ENCODE peak calls at places on chromosomes 6 and 20, in six cellular contexts. M, Y, R, Z, W and I are unnamed samples. For H3K4me1, the result is how much of the 10 kb centered on the place peaks cover.

GRCh38 chr6:48068326-48069191 is 42.4 kb downstream of the PTCHD4 start:
- DNase-seq in R (peak), Y (peak), Z (no peak), M (no peak), W (no peak), I (no peak)

GRCh38 chr6:113599444-113599843 is 257.7 kb upstream of the MARCKS start:
- DNase-seq in R (no peak), Z (no peak), Y (no peak), M (peak), W (no peak), I (no peak)

GRCh38 chr20:50192364-50193168 is 1.9 kb downstream of the CEBPB start:
- DNase-seq in M (peak), W (peak), Y (peak), Z (peak), R (no peak), I (peak)

GRCh38 chr6:151403919-151404308 is 12.6 kb upstream of the ZBTB2 start:
- DNase-seq in Z (no peak), M (no peak), W (no peak), Y (no peak), R (no peak), I (no peak)

GRCh38 chr6:97726378-97726777 is 443.4 kb upstream of the MMS22L start:
- DNase-seq in Y (no peak), W (no peak), R (peak), Z (no peak), M (no peak), I (peak)

GRCh38 chr6:91633374-91634184 is 1046.7 kb upstream of the MAP3K7 start:
- DNase-seq in R (no peak), Y (no peak), W (no peak), M (no peak), Z (no peak), I (no peak)

GRCh38 chr6:152596706-152597105 is 40.5 kb downstream of the SYNE1 start:
- DNase-seq in M (no peak), R (no peak), Z (no peak), W (no peak), Y (no peak), I (no peak)

GRCh38 chr6:147941143-147941542 is 401.5 kb upstream of the SASH1 start:
- DNase-seq in W (no peak), M (peak), Z (no peak), R (no peak), Y (no peak), I (no peak)

GRCh38 chr6:169312658-169313346 is 59.2 kb upstream of the THBS2 start:
- DNase-seq in Y (no peak), R (no peak), M (peak), W (no peak), Z (no peak), I (no peak)

GRCh38 chr6:156866181-156866862 is 89.1 kb downstream of the ARID1B start:
- DNase-seq in R (no peak), Z (no peak), Y (no peak), M (peak), W (no peak), I (no peak)

GRCh38 chr6:71124340-71124739 is 164.3 kb upstream of the OGFRL1 start:
- DNase-seq in W (no peak), Z (no peak), Y (no peak), R (no peak), M (no peak), I (no peak)

GRCh38 chr6:67683960-67684359 is 951.1 kb upstream of the ADGRB3 start:
- DNase-seq in W (no peak), Y (no peak), M (peak), Z (no peak), R (no peak), I (no peak)

GRCh38 chr20:13554076-13554475 is 84.7 kb downstream of the TASP1 start:
- DNase-seq in M (peak), W (no peak), Y (no peak), Z (no peak), R (no peak), I (no peak)

GRCh38 chr20:11697055-11697454 is 220.6 kb upstream of the BTBD3 start:
- DNase-seq in R (no peak), W (no peak), M (no peak), Y (no peak), Z (no peak), I (no peak)

GRCh38 chr20:60271597-60271996 is 313.4 kb downstream of the CDH26 start:
- DNase-seq in Z (no peak), R (no peak), W (no peak), Y (no peak), M (no peak), I (no peak)

GRCh38 chr6:11434565-11435326 is 102.8 kb upstream of the TMEM170B start:
- DNase-seq in Y (peak), Z (no peak), W (peak), M (peak), R (no peak), I (no peak)

GRCh38 chr20:44208165-44208564 is 2.4 kb downstream of the OSER1 start:
- DNase-seq in W (no peak), R (no peak), Z (no peak), Y (no peak), M (no peak), I (no peak)
- H3K4me1 ChIP-seq in W (under half), R (under half), Z (half or more), Y (half or more), M (under half), I (under half)

GRCh38 chr6:116512155-116512559 is 718 bp downstream of the CALHM5 start:
- DNase-seq in W (no peak), M (peak), R (no peak), Z (no peak), Y (no peak), I (no peak)

GRCh38 chr6:116512709-116513108 is 1.3 kb downstream of the CALHM5 start:
- DNase-seq in R (no peak), Z (no peak), M (no peak), Y (no peak), W (no peak), I (no peak)

GRCh38 chr6:116511424-116512131 is at the start of gene CALHM5:
- DNase-seq in Z (peak), M (peak), W (peak), R (no peak), Y (no peak), I (peak)

GRCh38 chr6:116514103-116514502 is 2.7 kb downstream of the CALHM5 start:
- DNase-seq in Y (no peak), R (no peak), M (no peak), Z (no peak), W (no peak), I (no peak)

DNA sequence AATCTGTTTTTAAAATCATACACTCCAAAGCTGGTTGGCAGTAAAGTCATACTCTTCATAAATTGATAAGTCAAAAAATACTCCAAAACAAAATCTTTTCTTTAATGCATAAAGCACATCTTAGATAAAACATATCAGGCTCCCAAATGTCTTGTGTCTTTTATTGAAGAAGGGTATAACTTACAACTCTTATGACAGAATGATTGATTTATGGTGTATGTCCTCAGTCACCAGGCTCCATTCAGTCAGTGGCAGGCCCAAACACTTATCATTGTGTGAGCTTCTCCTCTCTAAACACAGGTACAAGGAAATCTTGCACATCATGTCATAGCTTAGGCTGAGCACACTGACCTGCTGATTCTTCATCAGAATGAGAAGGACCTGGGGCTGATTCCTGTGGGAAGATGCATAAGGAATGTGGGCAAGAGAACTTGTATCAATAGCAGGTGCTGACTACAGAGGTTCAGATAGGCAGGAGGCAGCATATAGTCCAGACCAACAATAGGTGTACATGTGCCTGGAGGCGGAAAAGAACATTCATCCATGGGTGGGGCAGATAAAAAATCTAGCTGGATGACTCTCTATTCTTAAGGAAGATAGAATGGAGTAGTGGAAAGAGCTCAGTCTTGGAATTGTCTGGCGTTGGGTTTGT is 1.9 kb downstream of the CALHM5 start:
- DNase-seq in Y (no peak), R (no peak), W (no peak), M (no peak), Z (no peak), I (no peak)
- H3K4me3 ChIP-seq in Y (peak), R (no peak), W (no peak), M (no peak), Z (no peak), I (no peak)

GRCh38 chr6:37371158-37372083 is 17.6 kb downstream of the RNF8 start:
- DNase-seq in R (no peak), M (peak), W (peak), Y (no peak), Z (no peak), I (no peak)

GRCh38 chr6:37376078-37376743 is 22.4 kb downstream of the RNF8 start:
- DNase-seq in Z (no peak), W (no peak), Y (no peak), R (no peak), M (no peak), I (no peak)

GRCh38 chr6:37375376-37375775 is 21.6 kb downstream of the RNF8 start:
- DNase-seq in W (no peak), Y (no peak), R (no peak), Z (no peak), M (no peak), I (no peak)

GRCh38 chr6:37372116-37372515 is 18.3 kb downstream of the RNF8 start:
- DNase-seq in Y (no peak), M (no peak), R (no peak), Z (no peak), W (no peak), I (no peak)

GRCh38 chr6:37373822-37374514 is 20.2 kb downstream of the RNF8 start:
- DNase-seq in M (peak), W (no peak), Z (no peak), R (no peak), Y (no peak), I (no peak)
- H3K4me1 ChIP-seq in M (under half), W (under half), Z (under half), R (under half), Y (under half), I (under half)

DNA sequence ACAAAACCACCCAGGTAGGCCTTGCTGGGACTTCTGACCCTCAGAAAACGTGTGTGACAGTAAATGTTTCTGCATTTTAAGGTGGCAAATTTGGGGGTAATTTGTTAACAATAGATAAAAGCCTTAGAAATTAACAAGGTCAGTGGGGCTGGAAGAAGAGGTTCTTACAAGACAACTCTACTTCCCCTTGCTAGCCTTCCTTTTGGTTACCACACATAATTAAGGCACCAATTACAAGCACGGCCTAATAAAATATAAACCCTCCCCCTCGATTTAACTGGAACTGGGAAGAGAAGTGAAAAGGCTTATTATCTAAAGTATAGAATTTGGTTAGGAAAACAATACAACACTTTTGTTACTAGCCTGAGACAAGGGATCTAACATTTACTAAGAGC is 38.9 kb downstream of the ELOVL5 start:
- DNase-seq in M (no peak), Y (no peak), R (no peak), Z (no peak), W (no peak), I (peak)
- H3K4me3 ChIP-seq in M (no peak), Y (no peak), R (no peak), Z (no peak), W (no peak), I (no peak)

GRCh38 chr20:45359406-45360148 is 3.4 kb upstream of the SYS1 start:
- DNase-seq in R (no peak), M (peak), Z (no peak), Y (no peak), W (no peak), I (no peak)
- H3K4me1 ChIP-seq in R (under half), M (under half), Z (half or more), Y (half or more), W (under half), I (under half)

DNA sequence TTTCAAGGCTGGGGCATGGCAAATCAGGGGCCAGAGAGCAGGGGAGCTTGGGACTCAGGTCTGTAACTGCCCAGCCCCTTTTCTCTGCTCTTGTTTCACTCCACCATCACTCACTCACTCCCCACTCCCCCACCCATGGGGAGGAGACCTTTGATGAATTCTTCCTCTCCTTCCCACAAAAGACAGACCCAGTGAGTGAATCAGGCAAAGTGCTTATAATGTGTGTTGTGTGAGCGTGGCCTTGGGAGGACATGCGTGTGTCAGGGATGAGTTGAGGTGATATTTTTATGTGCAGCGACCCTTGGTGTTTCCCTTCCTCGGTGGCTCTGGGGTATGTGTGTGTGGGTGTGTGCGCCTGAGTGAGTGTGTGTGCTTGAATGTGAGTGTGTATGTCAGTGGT is 1.0 kb upstream of the CUL9 start:
- DNase-seq in Y (no peak), R (no peak), W (no peak), M (no peak), Z (no peak), I (no peak)
- H3K4me3 ChIP-seq in Y (no peak), R (no peak), W (no peak), M (no peak), Z (peak), I (no peak)

GRCh38 chr20:36490191-36490590 is 51.1 kb upstream of the MYL9 start:
- DNase-seq in W (no peak), M (peak), Y (no peak), R (no peak), Z (no peak), I (no peak)
- H3K4me1 ChIP-seq in W (under half), M (under half), Y (half or more), R (under half), Z (under half), I (under half)

DNA sequence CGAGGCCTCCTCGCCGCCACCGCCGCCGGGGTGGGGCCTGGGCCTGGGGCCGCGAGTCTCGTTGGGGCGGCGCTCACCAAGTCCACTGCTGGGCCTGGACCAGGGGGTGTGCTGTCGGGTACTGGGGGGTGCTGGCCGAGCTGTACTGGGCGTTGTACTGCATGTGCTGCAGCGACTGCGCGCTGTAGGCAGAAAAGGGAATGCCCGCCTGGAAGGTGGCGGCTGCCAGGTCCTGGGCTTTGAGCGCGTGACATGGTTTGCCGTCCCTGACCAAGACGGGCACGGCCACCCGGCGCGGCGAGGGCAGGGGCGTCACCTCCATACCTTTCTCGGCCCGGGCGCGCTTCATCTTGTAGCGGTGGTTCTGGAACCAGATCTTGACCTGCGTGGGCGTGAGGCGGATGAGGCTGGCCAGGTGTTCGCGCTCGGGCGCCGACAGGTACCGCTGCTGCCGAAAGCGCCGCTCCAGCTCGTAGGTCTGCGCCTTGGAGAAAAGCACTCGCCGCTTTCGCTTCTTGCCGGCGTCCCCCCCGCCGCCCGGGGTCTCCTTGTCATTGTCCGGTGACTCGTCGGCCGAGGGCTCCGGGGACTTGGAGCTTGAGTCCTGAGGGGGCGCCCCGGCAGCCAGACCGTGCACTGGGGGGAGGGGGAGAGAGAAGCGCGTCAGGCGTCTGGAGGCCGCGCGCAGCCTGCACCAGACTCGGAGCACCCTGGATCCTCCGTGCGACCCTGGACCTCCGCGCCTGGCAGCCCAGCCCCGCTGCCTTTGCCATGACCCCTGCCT is 1.8 kb downstream of the NKX2-2 start:
- DNase-seq in R (no peak), W (no peak), Z (no peak), Y (no peak), M (no peak), I (no peak)
- H3K4me3 ChIP-seq in R (no peak), W (no peak), Z (no peak), Y (no peak), M (no peak), I (peak)

GRCh38 chr6:144895313-144895712 is 610.2 kb downstream of the UTRN start:
- DNase-seq in R (no peak), Z (no peak), W (no peak), M (no peak), Y (no peak), I (no peak)
- H3K4me1 ChIP-seq in R (under half), Z (half or more), W (under half), M (under half), Y (under half), I (under half)